ENCODE peak calls at places on chromosome X, in six cellular contexts. One of them, this sample, is unnamed.

GRCh38 chrX:131704136-131704695 is 160.3 kb downstream of the OR13H1 start:
- DNase-seq in GM19239: no peak
- DNase-seq in neural progenitor cell: no peak
- DNase-seq in nephron progenitor cell: no peak
- DNase-seq in endothelial cell: no peak
- DNase-seq in MM.1S: peak
- DNase-seq in this sample: no peak

GRCh38 chrX:96474357-96475125 is 210.1 kb upstream of the DIAPH2 start:
- DNase-seq in nephron progenitor cell: no peak
- DNase-seq in endothelial cell: no peak
- DNase-seq in GM19239: no peak
- DNase-seq in MM.1S: no peak
- DNase-seq in neural progenitor cell: no peak
- DNase-seq in this sample: no peak

GRCh38 chrX:40845331-40845911 is 110.1 kb upstream of the MED14 start:
- DNase-seq in neural progenitor cell: peak
- DNase-seq in MM.1S: no peak
- DNase-seq in endothelial cell: no peak
- DNase-seq in nephron progenitor cell: no peak
- DNase-seq in GM19239: no peak
- DNase-seq in this sample: no peak

GRCh38 chrX:153831435-153832150 is 1.2 kb upstream of the PDZD4 start:
- DNase-seq in nephron progenitor cell: no peak
- DNase-seq in MM.1S: no peak
- DNase-seq in GM19239: no peak
- DNase-seq in endothelial cell: no peak
- DNase-seq in neural progenitor cell: no peak
- DNase-seq in this sample: no peak

GRCh38 chrX:64350521-64350920 is 44.7 kb downstream of the MTMR8 start:
- DNase-seq in nephron progenitor cell: no peak
- DNase-seq in GM19239: no peak
- DNase-seq in endothelial cell: no peak
- DNase-seq in neural progenitor cell: no peak
- DNase-seq in MM.1S: no peak
- DNase-seq in this sample: no peak

GRCh38 chrX:37349131-37350033 is at the start of gene PRRG1:
- DNase-seq in nephron progenitor cell: peak
- DNase-seq in GM19239: no peak
- DNase-seq in endothelial cell: peak
- DNase-seq in neural progenitor cell: peak
- DNase-seq in MM.1S: peak
- DNase-seq in this sample: peak

GRCh38 chrX:104707572-104707971 is 141.6 kb downstream of the IL1RAPL2 start:
- DNase-seq in neural progenitor cell: no peak
- DNase-seq in nephron progenitor cell: no peak
- DNase-seq in endothelial cell: no peak
- DNase-seq in GM19239: no peak
- DNase-seq in MM.1S: no peak
- DNase-seq in this sample: no peak

GRCh38 chrX:69070949-69071650 is 94.2 kb downstream of the PJA1 start:
- DNase-seq in GM19239: no peak
- DNase-seq in nephron progenitor cell: no peak
- DNase-seq in neural progenitor cell: no peak
- DNase-seq in MM.1S: no peak
- DNase-seq in endothelial cell: no peak
- DNase-seq in this sample: no peak

GRCh38 chrX:17377795-17378194 is 2.8 kb downstream of the NHS start:
- DNase-seq in MM.1S: no peak
- DNase-seq in neural progenitor cell: peak
- DNase-seq in endothelial cell: no peak
- DNase-seq in GM19239: no peak
- DNase-seq in nephron progenitor cell: no peak
- DNase-seq in this sample: no peak

GRCh38 chrX:129755779-129756650 is 17.2 kb downstream of the XPNPEP2 start:
- DNase-seq in nephron progenitor cell: peak
- DNase-seq in neural progenitor cell: peak
- DNase-seq in MM.1S: no peak
- DNase-seq in endothelial cell: no peak
- DNase-seq in GM19239: no peak
- DNase-seq in this sample: no peak

GRCh38 chrX:97616883-97617510 is 733.3 kb downstream of the RPA4 start:
- DNase-seq in endothelial cell: no peak
- DNase-seq in nephron progenitor cell: no peak
- DNase-seq in GM19239: peak
- DNase-seq in neural progenitor cell: no peak
- DNase-seq in MM.1S: peak
- DNase-seq in this sample: no peak

GRCh38 chrX:144259054-144259453 is 375.2 kb downstream of the UBE2NL start:
- DNase-seq in nephron progenitor cell: no peak
- DNase-seq in GM19239: no peak
- DNase-seq in neural progenitor cell: no peak
- DNase-seq in endothelial cell: no peak
- DNase-seq in MM.1S: peak
- DNase-seq in this sample: no peak

GRCh38 chrX:109934935-109935334 is 68.0 kb upstream of the TMEM164 start:
- DNase-seq in MM.1S: no peak
- DNase-seq in nephron progenitor cell: no peak
- DNase-seq in endothelial cell: no peak
- DNase-seq in GM19239: no peak
- DNase-seq in neural progenitor cell: no peak
- DNase-seq in this sample: no peak

GRCh38 chrX:2351321-2351720 is 149.5 kb downstream of the DHRSX start:
- DNase-seq in neural progenitor cell: no peak
- DNase-seq in nephron progenitor cell: no peak
- DNase-seq in GM19239: no peak
- DNase-seq in endothelial cell: no peak
- DNase-seq in MM.1S: no peak
- DNase-seq in this sample: no peak

GRCh38 chrX:85029043-85029442 is 25.4 kb downstream of the APOOL start:
- DNase-seq in nephron progenitor cell: no peak
- DNase-seq in MM.1S: no peak
- DNase-seq in neural progenitor cell: no peak
- DNase-seq in endothelial cell: no peak
- DNase-seq in GM19239: no peak
- DNase-seq in this sample: no peak

GRCh38 chrX:72054776-72055495 is 76.8 kb downstream of the RTL5 start:
- DNase-seq in endothelial cell: no peak
- DNase-seq in MM.1S: no peak
- DNase-seq in neural progenitor cell: peak
- DNase-seq in nephron progenitor cell: no peak
- DNase-seq in GM19239: no peak
- DNase-seq in this sample: peak

GRCh38 chrX:154458954-154459829 is 1.1 kb downstream of the PLXNA3 start:
- DNase-seq in nephron progenitor cell: no peak
- DNase-seq in neural progenitor cell: peak
- DNase-seq in MM.1S: peak
- DNase-seq in endothelial cell: no peak
- DNase-seq in GM19239: no peak
- DNase-seq in this sample: no peak

GRCh38 chrX:104318330-104319009 is 63.7 kb upstream of the ESX1 start:
- DNase-seq in nephron progenitor cell: no peak
- DNase-seq in endothelial cell: no peak
- DNase-seq in neural progenitor cell: peak
- DNase-seq in MM.1S: no peak
- DNase-seq in GM19239: no peak
- DNase-seq in this sample: no peak

GRCh38 chrX:37409278-37409677 is 60.1 kb downstream of the PRRG1 start:
- DNase-seq in nephron progenitor cell: no peak
- DNase-seq in neural progenitor cell: no peak
- DNase-seq in GM19239: no peak
- DNase-seq in endothelial cell: no peak
- DNase-seq in MM.1S: no peak
- DNase-seq in this sample: no peak

GRCh38 chrX:19739683-19740082 is 147.7 kb downstream of the SH3KBP1 start:
- DNase-seq in GM19239: no peak
- DNase-seq in nephron progenitor cell: peak
- DNase-seq in MM.1S: peak
- DNase-seq in endothelial cell: peak
- DNase-seq in neural progenitor cell: peak
- DNase-seq in this sample: peak

GRCh38 chrX:49137492-49137891 is 14.0 kb upstream of the GPKOW start:
- DNase-seq in nephron progenitor cell: no peak
- DNase-seq in neural progenitor cell: no peak
- DNase-seq in MM.1S: no peak
- DNase-seq in endothelial cell: peak
- DNase-seq in GM19239: no peak
- DNase-seq in this sample: no peak

GRCh38 chrX:23246001-23246400 is 88.6 kb upstream of the PTCHD1 start:
- DNase-seq in neural progenitor cell: no peak
- DNase-seq in MM.1S: no peak
- DNase-seq in GM19239: no peak
- DNase-seq in nephron progenitor cell: no peak
- DNase-seq in endothelial cell: no peak
- DNase-seq in this sample: no peak

GRCh38 chrX:72308566-72309296 is 3.0 kb upstream of the CITED1 start:
- DNase-seq in GM19239: no peak
- DNase-seq in nephron progenitor cell: peak
- DNase-seq in MM.1S: peak
- DNase-seq in endothelial cell: peak
- DNase-seq in neural progenitor cell: peak
- DNase-seq in this sample: peak

GRCh38 chrX:37662181-37662580 is 23.4 kb upstream of the XK start:
- DNase-seq in GM19239: no peak
- DNase-seq in endothelial cell: no peak
- DNase-seq in nephron progenitor cell: no peak
- DNase-seq in MM.1S: no peak
- DNase-seq in neural progenitor cell: no peak
- DNase-seq in this sample: no peak

GRCh38 chrX:10235851-10236250 is 79.1 kb downstream of the CLCN4 start:
- DNase-seq in GM19239: no peak
- DNase-seq in MM.1S: no peak
- DNase-seq in neural progenitor cell: no peak
- DNase-seq in endothelial cell: no peak
- DNase-seq in nephron progenitor cell: no peak
- DNase-seq in this sample: no peak

GRCh38 chrX:68721991-68722860 is 74.8 kb downstream of the STARD8 start:
- DNase-seq in nephron progenitor cell: no peak
- DNase-seq in GM19239: no peak
- DNase-seq in neural progenitor cell: no peak
- DNase-seq in endothelial cell: no peak
- DNase-seq in MM.1S: no peak
- DNase-seq in this sample: no peak

GRCh38 chrX:101108293-101108692 is 10.3 kb downstream of the CENPI start:
- DNase-seq in neural progenitor cell: no peak
- DNase-seq in GM19239: no peak
- DNase-seq in endothelial cell: no peak
- DNase-seq in nephron progenitor cell: no peak
- DNase-seq in MM.1S: no peak
- DNase-seq in this sample: no peak

GRCh38 chrX:11064851-11065600 is 46.1 kb upstream of the HCCS start:
- DNase-seq in neural progenitor cell: no peak
- DNase-seq in MM.1S: no peak
- DNase-seq in nephron progenitor cell: no peak
- DNase-seq in GM19239: no peak
- DNase-seq in endothelial cell: no peak
- DNase-seq in this sample: no peak

GRCh38 chrX:19386679-19387078 is 43.0 kb downstream of the PDHA1 start:
- DNase-seq in MM.1S: no peak
- DNase-seq in GM19239: no peak
- DNase-seq in nephron progenitor cell: no peak
- DNase-seq in neural progenitor cell: no peak
- DNase-seq in endothelial cell: no peak
- DNase-seq in this sample: no peak

GRCh38 chrX:40539214-40540142 is 41.3 kb upstream of the ATP6AP2 start:
- DNase-seq in MM.1S: peak
- DNase-seq in neural progenitor cell: peak
- DNase-seq in GM19239: peak
- DNase-seq in nephron progenitor cell: peak
- DNase-seq in endothelial cell: peak
- DNase-seq in this sample: peak

GRCh38 chrX:119455264-119455663 is 13.0 kb upstream of the SLC25A5 start:
- DNase-seq in endothelial cell: no peak
- DNase-seq in GM19239: no peak
- DNase-seq in neural progenitor cell: no peak
- DNase-seq in MM.1S: no peak
- DNase-seq in nephron progenitor cell: no peak
- DNase-seq in this sample: no peak

GRCh38 chrX:48028091-48028490 is 21.3 kb downstream of the SPACA5 start:
- DNase-seq in GM19239: no peak
- DNase-seq in nephron progenitor cell: no peak
- DNase-seq in neural progenitor cell: no peak
- DNase-seq in MM.1S: no peak
- DNase-seq in endothelial cell: no peak
- DNase-seq in this sample: no peak

GRCh38 chrX:125202486-125203378 is 116.9 kb upstream of the TEX13C start:
- DNase-seq in nephron progenitor cell: peak
- DNase-seq in GM19239: no peak
- DNase-seq in neural progenitor cell: peak
- DNase-seq in endothelial cell: peak
- DNase-seq in MM.1S: no peak
- DNase-seq in this sample: peak

GRCh38 chrX:149374751-149375150 is 130.4 kb downstream of the IDS start:
- DNase-seq in MM.1S: no peak
- DNase-seq in nephron progenitor cell: no peak
- DNase-seq in endothelial cell: no peak
- DNase-seq in GM19239: no peak
- DNase-seq in neural progenitor cell: no peak
- DNase-seq in this sample: no peak

This sample was measured in neural crest cell.